ENCODE peak calls at places on chromosomes 6 and 20, in four cellular contexts. X is heart right ventricle, F is fibroblast of mammary gland, W is HL-60. I is an unnamed sample.

GRCh38 chr20:40897177-40897700 is 131.4 kb upstream of the TOP1 start:
- DNase-seq in W (no peak), F (peak), X (no peak), I (peak)

GRCh38 chr20:58880994-58881752 is 28.7 kb downstream of the GNAS start:
- DNase-seq in F (no peak), X (no peak), W (no peak), I (no peak)

GRCh38 chr6:71879016-71879415 is 7.3 kb upstream of the RIMS1 start:
- DNase-seq in F (no peak), W (no peak), X (no peak), I (peak)

GRCh38 chr6:31836676-31837611 is 9.4 kb downstream of the HSPA1B start:
- DNase-seq in W (no peak), F (peak), X (no peak), I (no peak)

GRCh38 chr6:17219098-17219497 is 62.1 kb upstream of the RBM24 start:
- DNase-seq in F (no peak), W (no peak), X (no peak), I (no peak)

GRCh38 chr20:10076126-10077080 is 41.6 kb downstream of the ANKEF1 start:
- DNase-seq in X (no peak), F (peak), W (no peak), I (no peak)

GRCh38 chr6:2949536-2950083 is 21.8 kb downstream of the SERPINB6 start:
- DNase-seq in W (no peak), X (no peak), F (no peak), I (no peak)

GRCh38 chr6:125153541-125154183 is at the start of gene TPD52L1:
- DNase-seq in X (peak), W (peak), F (peak), I (no peak)

GRCh38 chr20:49589747-49590146 is 21.8 kb upstream of the PTGIS start:
- DNase-seq in F (no peak), W (no peak), X (no peak), I (no peak)
- TF ChIP-seq CTCF in F (no peak), W (no peak), X (no peak), I (no peak)

DNA sequence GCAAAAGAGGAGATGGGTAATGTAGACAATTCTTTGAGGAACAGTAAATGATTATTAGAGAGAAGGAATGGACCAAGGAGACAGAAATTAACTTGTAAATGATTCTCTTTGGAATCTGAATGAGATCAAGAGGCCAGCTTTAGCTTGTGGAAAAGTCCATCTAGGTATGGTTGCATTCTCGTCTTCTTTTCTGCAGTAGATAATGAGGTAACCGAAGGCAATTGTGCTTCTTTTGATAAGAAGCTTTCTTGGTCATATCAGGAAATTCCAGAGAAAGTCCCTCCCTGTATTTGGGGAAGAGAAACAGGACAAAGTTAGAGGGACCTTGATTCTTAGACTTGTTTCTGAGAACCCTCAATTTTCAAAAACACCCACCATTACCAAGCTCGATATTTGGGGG is 109.1 kb upstream of the PRSS16 start:
- DNase-seq in F (no peak), W (no peak), X (no peak), I (no peak)
- H3K4me3 ChIP-seq in F (no peak), W (no peak), X (no peak), I (no peak)

GRCh38 chr6:19831358-19831757 is 5.8 kb upstream of the ID4 start:
- DNase-seq in X (no peak), W (no peak), F (no peak), I (no peak)

GRCh38 chr6:19824058-19824807 is 12.9 kb upstream of the ID4 start:
- DNase-seq in F (no peak), X (no peak), W (no peak), I (no peak)

GRCh38 chr6:19830171-19830570 is 7.0 kb upstream of the ID4 start:
- DNase-seq in X (no peak), W (no peak), F (peak), I (no peak)

GRCh38 chr6:19827903-19828302 is 9.3 kb upstream of the ID4 start:
- DNase-seq in W (no peak), F (no peak), X (no peak), I (no peak)

GRCh38 chr6:19827247-19827646 is 9.9 kb upstream of the ID4 start:
- DNase-seq in F (no peak), W (no peak), X (no peak), I (no peak)
- TF ChIP-seq CTCF in F (no peak), W (no peak), X (no peak), I (no peak)

GRCh38 chr6:142942238-142942637 is 2.7 kb downstream of the HIVEP2 start:
- DNase-seq in W (no peak), F (no peak), X (no peak), I (no peak)
- H3K4me3 ChIP-seq in W (no peak), F (no peak), X (no peak), I (no peak)

DNA sequence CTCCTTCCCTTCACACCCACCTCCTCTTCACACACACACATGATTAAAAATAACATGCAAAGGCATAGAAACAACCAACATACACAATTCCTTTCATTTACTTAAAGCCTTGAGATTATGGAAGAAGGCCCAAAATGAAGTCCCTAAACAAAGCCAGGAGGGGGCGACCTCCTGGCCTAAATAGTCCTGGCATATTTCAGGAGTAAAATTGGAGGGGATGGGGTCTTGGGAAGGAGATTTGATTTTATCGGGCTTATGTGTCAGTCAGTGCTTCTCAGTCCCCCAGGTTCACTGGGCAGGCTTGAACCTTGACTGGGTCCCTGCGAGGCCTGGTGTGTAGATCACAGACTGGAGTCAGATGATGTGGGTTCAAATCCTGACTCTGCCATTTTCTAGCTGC is 266.4 kb downstream of the SAMD5 start:
- DNase-seq in F (peak), X (no peak), W (no peak), I (no peak)
- TF ChIP-seq CTCF in F (peak), X (no peak), W (no peak), I (no peak)

GRCh38 chr6:28808383-28808782 is 115.4 kb downstream of the TRIM27 start:
- DNase-seq in F (no peak), W (no peak), X (no peak), I (no peak)

GRCh38 chr6:28807682-28808280 is 116.0 kb downstream of the TRIM27 start:
- DNase-seq in W (peak), F (peak), X (no peak), I (no peak)

GRCh38 chr6:28811873-28812272 is 111.9 kb downstream of the TRIM27 start:
- DNase-seq in F (peak), W (no peak), X (no peak), I (no peak)

GRCh38 chr6:28810655-28811053 is 113.1 kb downstream of the TRIM27 start:
- DNase-seq in F (no peak), X (no peak), W (no peak), I (no peak)

DNA sequence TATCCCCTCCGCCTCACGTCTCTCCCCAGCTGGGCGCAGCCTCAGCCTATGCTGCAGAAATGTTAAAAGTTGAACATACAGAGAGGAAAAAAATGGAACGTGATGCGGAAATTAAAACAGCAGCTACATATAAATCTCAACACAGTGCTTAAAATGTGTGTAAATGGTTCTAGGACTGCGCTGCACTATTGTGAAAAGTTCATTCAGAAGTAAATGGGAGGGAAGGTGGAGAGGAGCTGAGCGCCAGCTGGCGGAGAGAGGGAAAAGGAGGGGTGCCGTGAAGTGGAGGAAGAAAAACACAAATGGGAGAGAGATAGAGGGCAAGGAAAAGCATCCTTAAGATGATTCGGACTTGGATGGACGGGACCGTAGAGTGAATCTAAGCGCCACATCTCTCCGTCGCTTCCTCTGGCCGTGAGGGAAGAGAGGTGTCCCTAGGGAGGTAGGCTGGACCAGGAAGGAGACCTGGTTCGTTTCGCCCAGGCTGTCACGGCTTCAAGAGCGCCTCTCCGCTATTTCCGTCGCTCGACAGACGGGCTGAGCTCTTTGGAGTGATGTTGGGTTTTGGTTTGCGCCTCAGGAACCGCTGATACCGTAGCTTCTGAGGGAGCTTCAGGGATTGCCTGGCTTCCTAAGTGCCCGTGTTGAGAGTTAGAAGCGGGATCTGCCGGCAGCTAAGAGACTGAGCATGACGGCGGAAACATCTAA is 113.7 kb downstream of the TRIM27 start:
- DNase-seq in F (no peak), W (no peak), X (no peak), I (no peak)
- H3K4me3 ChIP-seq in F (peak), W (peak), X (no peak), I (peak)

GRCh38 chr6:55011034-55011433 is 163.3 kb upstream of the HCRTR2 start:
- DNase-seq in W (no peak), X (no peak), F (no peak), I (no peak)
- TF ChIP-seq CTCF in W (no peak), X (no peak), F (no peak), I (no peak)